ENCODE peak calls at places on chromosomes 13 and 19, in six cellular contexts. B is Right ventricle myocardium superior, A is EH, K is psoas muscle, S is hypothalamus, H is iris pigment epithelial cell. Q is an unnamed sample.

GRCh38 chr13:105806335-105806920 is 729.0 kb downstream of the EFNB2 start:
- DNase-seq in B (no peak), A (no peak), K (no peak), S (no peak), H (peak), Q (no peak)

GRCh38 chr13:31913459-31913858 is 118.1 kb upstream of the FRY start:
- DNase-seq in B (no peak), A (peak), K (no peak), S (no peak), H (no peak), Q (no peak)

GRCh38 chr13:105462981-105463380 is 1072.5 kb downstream of the EFNB2 start:
- DNase-seq in B (no peak), A (no peak), K (no peak), S (no peak), H (peak), Q (peak)

GRCh38 chr19:35513231-35513974 is at the start of gene DMKN:
- DNase-seq in B (no peak), A (peak), K (no peak), S (no peak), H (peak), Q (peak)

GRCh38 chr19:17766543-17767131 is 15.4 kb downstream of the FCHO1 start:
- DNase-seq in B (peak), A (peak), K (peak), S (peak), H (peak), Q (peak)

GRCh38 chr13:94154362-94154761 is 325.1 kb downstream of the DCT start:
- DNase-seq in B (peak), A (peak), K (peak), S (no peak), H (peak), Q (peak)

GRCh38 chr13:25037057-25037813 is 58.7 kb upstream of the PABPC3 start:
- DNase-seq in B (no peak), A (peak), K (no peak), S (peak), H (peak), Q (peak)

GRCh38 chr13:71866173-71867091 is 572 bp downstream of the DACH1 start:
- DNase-seq in B (peak), A (peak), K (peak), S (no peak), H (peak), Q (no peak)

GRCh38 chr13:80873589-80873988 is 532.7 kb upstream of the SPRY2 start:
- DNase-seq in B (no peak), A (no peak), K (no peak), S (no peak), H (no peak), Q (no peak)

GRCh38 chr19:48568345-48568886 is 16.4 kb downstream of the SULT2B1 start:
- DNase-seq in B (peak), A (peak), K (peak), S (peak), H (peak), Q (peak)

GRCh38 chr13:21034602-21035190 is 26.7 kb downstream of the LATS2 start:
- DNase-seq in B (peak), A (no peak), K (no peak), S (no peak), H (peak), Q (no peak)

GRCh38 chr19:23887642-23888041 is 27.0 kb upstream of the ZNF726 start:
- DNase-seq in B (no peak), A (no peak), K (no peak), S (no peak), H (no peak), Q (no peak)

GRCh38 chr13:50015263-50015662 is at the start of gene KCNRG:
- DNase-seq in B (no peak), A (no peak), K (no peak), S (no peak), H (no peak), Q (peak)

GRCh38 chr13:51435002-51435578 is 17.7 kb downstream of the INTS6 start:
- DNase-seq in B (no peak), A (peak), K (no peak), S (no peak), H (peak), Q (peak)

GRCh38 chr19:47729799-47730520 is 15.4 kb upstream of the NOP53 start:
- DNase-seq in B (peak), A (no peak), K (peak), S (no peak), H (no peak), Q (no peak)

GRCh38 chr13:98447130-98447529 is 129.8 kb downstream of the STK24 start:
- DNase-seq in B (no peak), A (no peak), K (no peak), S (no peak), H (no peak), Q (no peak)

GRCh38 chr13:73708393-73708985 is 425.7 kb downstream of the KLF12 start:
- DNase-seq in B (no peak), A (peak), K (no peak), S (no peak), H (peak), Q (peak)

GRCh38 chr13:25630327-25630726 is 258.6 kb downstream of the ATP8A2 start:
- DNase-seq in B (no peak), A (no peak), K (no peak), S (no peak), H (no peak), Q (no peak)

GRCh38 chr19:49807174-49807830 is 5.8 kb downstream of the FUZ start:
- DNase-seq in B (no peak), A (no peak), K (no peak), S (no peak), H (no peak), Q (no peak)

GRCh38 chr13:24149306-24150032 is 11.1 kb upstream of the SPATA13 start:
- DNase-seq in B (no peak), A (peak), K (no peak), S (no peak), H (no peak), Q (no peak)

Q was measured in IMR-90.